ENCODE peak calls at places on chromosomes 13 and 19, in five cellular contexts. Q, F, Y, U and V are unnamed samples.

GRCh38 chr19:41700381-41701195 is 7.8 kb upstream of the CEACAM5 start:
- DNase-seq in Q (no peak), F (no peak), Y (no peak), U (no peak), V (peak; percentile 23)

GRCh38 chr13:73991884-73992283 is 142.3 kb downstream of the KLF12 start:
- DNase-seq in Q (no peak), F (no peak), Y (peak; percentile 70), U (no peak), V (no peak)

GRCh38 chr19:42352216-42352892 is 26.9 kb downstream of the MEGF8 start:
- DNase-seq in Q (peak; percentile 1), F (peak; percentile 20), Y (peak; percentile 87), U (peak; percentile 8), V (no peak)

GRCh38 chr13:31154939-31155338 is 6.8 kb downstream of the HSPH1 start:
- DNase-seq in Q (no peak), F (no peak), Y (no peak), U (peak; percentile 65), V (no peak)

GRCh38 chr13:109654341-109655205 is 131.8 kb downstream of the IRS2 start:
- DNase-seq in Q (no peak), F (no peak), Y (no peak), U (no peak), V (no peak)

GRCh38 chr13:74966814-74967213 is 515.2 kb downstream of the TBC1D4 start:
- DNase-seq in Q (no peak), F (no peak), Y (no peak), U (no peak), V (no peak)

GRCh38 chr13:32001769-32002168 is 29.8 kb upstream of the FRY start:
- DNase-seq in Q (no peak), F (no peak), Y (no peak), U (no peak), V (no peak)

GRCh38 chr13:48131481-48131992 is 36.6 kb upstream of the MED4 start:
- DNase-seq in Q (no peak), F (no peak), Y (no peak), U (no peak), V (no peak)

GRCh38 chr19:47756627-47756929 is 11.2 kb downstream of the NOP53 start:
- DNase-seq in Q (no peak), F (no peak), Y (no peak), U (no peak), V (no peak)

GRCh38 chr13:26558074-26558805 is 757 bp downstream of the WASF3 start:
- DNase-seq in Q (no peak), F (peak; percentile 43), Y (no peak), U (peak; percentile 13), V (peak; percentile 22)

GRCh38 chr13:75418997-75419396 is 63.0 kb downstream of the TBC1D4 start:
- DNase-seq in Q (no peak), F (no peak), Y (no peak), U (peak; percentile 21), V (no peak)

GRCh38 chr19:48351341-48351752 is 12.4 kb downstream of the TMEM143 start:
- DNase-seq in Q (peak; percentile 67), F (peak; percentile 59), Y (peak; percentile 93), U (peak; percentile 26), V (peak; percentile 87)

GRCh38 chr19:45008554-45008953 is 7.3 kb downstream of the RELB start:
- DNase-seq in Q (no peak), F (no peak), Y (no peak), U (no peak), V (peak; percentile 88)

GRCh38 chr19:45010306-45010705 is 9.0 kb downstream of the RELB start:
- DNase-seq in Q (no peak), F (no peak), Y (no peak), U (no peak), V (no peak)

GRCh38 chr19:45003485-45003884 is 2.2 kb downstream of the RELB start:
- DNase-seq in Q (no peak), F (no peak), Y (no peak), U (no peak), V (no peak)

GRCh38 chr19:45009625-45010255 is 8.5 kb downstream of the RELB start:
- DNase-seq in Q (no peak), F (no peak), Y (no peak), U (no peak), V (no peak)

GRCh38 chr19:45005787-45006186 is 4.5 kb downstream of the RELB start:
- DNase-seq in Q (no peak), F (no peak), Y (no peak), U (no peak), V (peak; percentile 67)
- H3K9ac ChIP-seq in Q (no peak overlapping the region), F (no peak overlapping the region), Y (no peak overlapping the region), U (no peak overlapping the region), V (no peak overlapping the region)

DNA sequence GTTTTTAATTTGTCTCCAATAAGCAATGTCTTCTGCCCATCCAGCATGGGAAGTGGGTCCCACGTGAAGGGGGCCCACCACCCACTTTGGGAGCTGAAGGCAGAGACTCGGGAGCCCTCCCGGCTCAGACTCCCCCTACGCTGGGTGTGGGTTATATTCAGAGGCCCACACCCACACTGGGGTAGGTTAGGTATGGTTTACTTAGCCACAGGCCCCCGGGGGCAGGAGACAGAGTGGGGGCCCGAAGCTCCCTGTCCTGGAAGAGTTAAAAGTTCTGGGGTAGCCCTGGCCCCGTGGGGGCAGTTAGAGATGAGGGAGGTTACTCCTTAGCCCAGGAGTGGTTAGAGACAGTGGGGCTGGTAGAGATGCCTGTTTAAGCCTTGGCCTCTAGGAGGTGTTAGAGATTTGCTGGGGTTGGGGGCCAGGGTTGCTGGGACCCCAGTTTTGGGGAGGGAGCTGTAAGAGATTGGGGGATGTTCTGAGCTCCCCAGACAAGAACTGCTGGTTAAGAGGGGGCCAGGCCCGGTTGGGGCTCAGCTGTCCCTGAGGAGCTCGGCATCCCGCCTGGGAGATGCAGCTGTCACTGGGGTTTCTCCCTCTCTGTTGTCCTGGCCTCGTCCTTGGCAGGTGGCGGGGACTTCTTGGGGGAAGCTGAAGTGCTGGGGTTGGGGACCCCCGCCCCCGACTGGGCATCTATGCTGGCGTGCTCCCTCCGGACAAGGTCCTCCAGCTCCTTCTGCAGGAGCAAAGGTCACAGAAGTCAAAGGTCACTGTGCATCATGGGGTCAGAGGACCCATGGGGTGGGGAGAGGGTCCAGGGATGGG is 712 bp upstream of the RINL start:
- DNase-seq in Q (no peak), F (no peak), Y (no peak), U (no peak), V (no peak)
- H3K27ac ChIP-seq in Q (no peak overlapping the region), F (no peak overlapping the region), Y (peak overlapping the region; percentile 73), U (no peak overlapping the region), V (peak overlapping the region; percentile 68)

DNA sequence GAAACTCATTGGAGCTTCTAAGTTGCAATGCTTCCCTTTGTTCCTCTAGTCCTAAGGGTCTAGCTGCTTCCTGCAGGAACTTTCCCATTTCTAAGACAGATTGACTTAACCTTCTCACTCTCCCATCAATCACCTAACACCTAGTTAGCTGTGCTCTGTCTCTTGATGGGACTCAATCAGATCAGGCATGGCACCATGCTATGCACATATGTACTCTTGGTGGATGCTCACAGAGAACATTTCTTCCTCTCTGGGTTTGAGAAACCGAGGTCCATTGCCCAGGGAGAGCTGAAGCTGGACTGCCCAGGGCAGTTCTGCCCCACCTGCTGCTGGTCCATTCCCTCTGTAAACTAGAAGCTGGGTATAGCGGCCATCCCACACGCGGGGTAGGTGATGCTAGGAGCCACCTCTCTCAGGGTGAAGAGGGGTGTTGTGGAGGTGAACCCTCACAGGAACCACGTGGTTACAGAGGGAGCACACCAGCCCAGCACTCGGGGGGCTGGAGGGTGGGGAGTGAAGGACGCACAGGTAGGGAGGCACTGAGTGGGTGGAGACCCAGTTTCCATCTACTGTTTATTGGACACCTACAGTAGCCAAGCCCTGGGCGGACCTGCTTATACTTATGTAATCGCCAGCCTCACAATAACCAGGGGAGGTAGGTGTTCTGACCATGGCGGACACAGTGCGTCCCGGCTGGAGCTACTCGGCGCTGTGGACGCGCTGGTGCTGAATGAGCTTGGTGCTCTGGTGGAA is 3.1 kb upstream of the UBE2M start:
- DNase-seq in Q (no peak), F (no peak), Y (no peak), U (no peak), V (no peak)
- H3K4me3 ChIP-seq in Q (peak overlapping the region; percentile 64), F (no peak overlapping the region), Y (peak overlapping the region; percentile 60), U (no peak overlapping the region), V (peak overlapping the region; percentile 30)

GRCh38 chr19:7603919-7604318 is 8.3 kb downstream of the CAMSAP3 start:
- DNase-seq in Q (no peak), F (no peak), Y (no peak), U (no peak), V (no peak)

GRCh38 chr19:7607874-7608560 is 12.4 kb downstream of the CAMSAP3 start:
- DNase-seq in Q (no peak), F (no peak), Y (no peak), U (no peak), V (no peak)

GRCh38 chr19:7607212-7607873 is 11.7 kb downstream of the CAMSAP3 start:
- DNase-seq in Q (no peak), F (no peak), Y (no peak), U (no peak), V (no peak)

GRCh38 chr19:7606289-7606688 is 10.6 kb downstream of the CAMSAP3 start:
- DNase-seq in Q (no peak), F (no peak), Y (no peak), U (no peak), V (no peak)

DNA sequence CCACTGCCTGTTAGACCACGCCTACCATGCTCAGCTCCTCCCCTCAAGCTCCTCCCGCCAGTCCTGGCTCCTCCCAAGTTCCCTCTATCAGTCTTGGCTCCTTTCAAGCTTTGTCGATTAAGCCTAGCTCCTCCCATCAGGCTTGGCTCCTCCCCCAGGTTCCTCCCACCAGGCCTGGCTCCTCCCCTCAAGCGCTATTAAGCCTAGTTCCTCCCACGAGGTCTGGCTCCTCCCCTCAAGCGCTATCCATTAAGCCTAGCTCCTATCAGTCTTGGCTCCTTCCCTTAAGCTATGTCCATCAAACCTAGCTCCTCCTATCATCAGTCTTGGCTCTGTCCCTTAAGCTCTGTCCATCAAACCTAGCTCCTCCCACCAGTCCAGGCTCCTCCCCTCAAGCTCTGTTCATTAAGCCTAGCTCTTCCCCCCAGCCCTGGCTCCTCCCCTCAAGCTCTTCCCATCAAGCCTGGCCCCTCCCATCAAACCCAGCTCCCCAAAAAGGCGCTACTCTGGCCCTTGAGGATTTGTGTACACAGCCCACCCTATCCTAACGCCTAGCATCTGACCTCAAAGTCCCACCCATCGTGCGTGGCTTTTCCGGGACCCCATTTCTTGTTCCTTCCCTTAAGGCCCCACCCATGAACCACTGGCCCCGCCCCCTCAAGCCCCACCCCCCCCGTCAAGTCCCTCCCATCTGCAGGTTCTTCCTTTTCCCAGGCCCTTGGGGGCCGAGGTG is 10.0 kb downstream of the CAMSAP3 start:
- DNase-seq in Q (peak; percentile 71), F (no peak), Y (peak; percentile 97), U (no peak), V (peak; percentile 18)
- H3K9ac ChIP-seq in Q (no peak overlapping the region), F (no peak overlapping the region), Y (no peak overlapping the region), U (no peak overlapping the region), V (no peak overlapping the region)